ENCODE peak calls at places on chromosomes 11 and 22, in seven cellular contexts. K is K562, M is HepG2, T is HCT116, N is H1, S is GM12878, D is SK-N-SH. I is an unnamed sample.

GRCh38 chr11:19232910-19233503 is 7.7 kb downstream of the E2F8 start:
- DNase-seq in K (no peak), M (no peak), T (peak; percentile 71), S (no peak), D (no peak), N (no peak), I (peak; percentile 63)

GRCh38 chr11:87256694-87257340 is 219.1 kb downstream of the TMEM135 start:
- DNase-seq in D (no peak), N (no peak), M (no peak), K (no peak), S (no peak), T (no peak), I (no peak)

GRCh38 chr22:38901111-38901641 is 29.2 kb upstream of the CBX6 start:
- DNase-seq in D (peak; percentile 22), T (no peak), S (no peak), K (no peak), N (no peak), M (no peak), I (no peak)

GRCh38 chr22:30923168-30923900 is 45.2 kb downstream of the MORC2 start:
- DNase-seq in N (no peak), K (no peak), T (no peak), M (no peak), D (no peak), S (no peak), I (no peak)

GRCh38 chr11:60944504-60945294 is 7.3 kb downstream of the SLC15A3 start:
- DNase-seq in S (no peak), N (no peak), M (no peak), D (no peak), K (peak; percentile 60), T (no peak), I (no peak)

GRCh38 chr11:34251640-34251980 is 106.2 kb downstream of the ABTB2 start:
- DNase-seq in N (no peak), S (no peak), T (no peak), D (no peak), K (no peak), M (no peak), I (no peak)

GRCh38 chr22:42433754-42434153 is 1.6 kb upstream of the NFAM1 start:
- DNase-seq in N (no peak), M (no peak), D (no peak), K (no peak), T (no peak), S (no peak), I (no peak)

GRCh38 chr11:29449280-29450074 is 567.4 kb downstream of the KCNA4 start:
- DNase-seq in K (no peak), N (no peak), T (no peak), D (no peak), M (no peak), S (no peak), I (no peak)

GRCh38 chr11:22459053-22459452 is 120.9 kb downstream of the SLC17A6 start:
- DNase-seq in K (no peak), T (no peak), D (no peak), S (no peak), N (no peak), M (no peak), I (no peak)

GRCh38 chr11:105490333-105490732 is 119.5 kb upstream of the GRIA4 start:
- DNase-seq in S (no peak), N (no peak), M (no peak), T (no peak), D (no peak), K (no peak), I (no peak)

GRCh38 chr11:76086713-76087635 is 119.3 kb downstream of the WNT11 start:
- DNase-seq in M (no peak), T (no peak), K (no peak), N (no peak), S (no peak), D (no peak), I (no peak)

GRCh38 chr11:74141908-74142307 is 28.9 kb downstream of the C2CD3 start:
- DNase-seq in D (no peak), N (no peak), T (no peak), M (no peak), K (no peak), S (no peak), I (no peak)

GRCh38 chr11:134947556-134947955 is 535.5 kb upstream of the B3GAT1 start:
- DNase-seq in S (no peak), N (no peak), T (no peak), M (no peak), K (no peak), D (no peak), I (no peak)

GRCh38 chr11:74138572-74138971 is 32.2 kb downstream of the C2CD3 start:
- DNase-seq in N (no peak), S (no peak), M (peak; percentile 93), D (no peak), K (peak; percentile 36), T (peak; percentile 89), I (peak; percentile 96)

GRCh38 chr11:57566564-57567209 is 785 bp downstream of the UBE2L6 start:
- DNase-seq in S (no peak), T (no peak), N (no peak), M (no peak), D (peak; percentile 35), K (peak; percentile 4), I (no peak)

GRCh38 chr22:38416621-38417251 is 38.3 kb downstream of the KCNJ4 start:
- DNase-seq in D (no peak), N (no peak), M (no peak), T (no peak), S (no peak), K (no peak), I (no peak)

GRCh38 chr11:44285756-44286155 is 24.2 kb downstream of the ALX4 start:
- DNase-seq in T (no peak), D (no peak), N (no peak), S (no peak), M (no peak), K (no peak), I (no peak)

GRCh38 chr11:44288133-44288526 is 21.8 kb downstream of the ALX4 start:
- DNase-seq in K (no peak), N (no peak), D (no peak), M (no peak), T (no peak), S (no peak), I (no peak)

GRCh38 chr11:44290206-44290605 is 19.7 kb downstream of the ALX4 start:
- DNase-seq in M (no peak), D (no peak), T (no peak), K (no peak), N (no peak), S (no peak), I (no peak)

GRCh38 chr11:44286911-44287310 is 23.0 kb downstream of the ALX4 start:
- DNase-seq in M (no peak), D (no peak), S (no peak), K (no peak), T (no peak), N (no peak), I (no peak)

DNA sequence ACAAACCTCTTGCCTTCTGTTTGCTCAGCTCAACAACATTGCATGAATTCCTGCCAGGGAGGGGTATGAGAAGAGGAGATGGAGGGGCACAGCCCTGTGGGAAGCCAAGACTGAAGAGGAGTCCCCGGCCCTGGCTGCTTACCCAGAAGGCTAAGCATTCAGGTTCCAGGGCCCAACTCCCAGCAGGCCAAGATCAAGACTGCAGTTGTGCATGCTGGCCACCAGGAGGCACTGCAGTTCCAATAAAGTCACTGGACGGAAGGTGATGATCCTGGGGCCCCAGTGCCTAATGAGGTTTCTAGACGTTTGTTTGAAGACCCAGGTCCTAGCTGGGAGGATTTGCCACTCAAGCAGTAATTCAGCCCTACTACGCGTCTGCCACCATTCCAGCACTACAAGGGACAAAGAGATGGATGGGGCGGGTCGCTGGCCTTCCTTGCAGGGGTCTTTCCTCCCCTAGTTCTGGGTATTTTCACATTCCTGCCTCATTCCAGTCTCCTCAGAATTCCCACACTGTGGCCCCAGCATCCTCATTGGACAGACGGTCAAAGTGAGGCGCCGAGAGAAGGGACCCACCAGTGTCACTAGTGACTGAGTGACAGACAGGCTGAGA is 23.6 kb downstream of the ALX4 start:
- DNase-seq in D (peak; percentile 86), M (peak; percentile 35), K (peak; percentile 86), N (no peak), T (peak; percentile 43), S (peak; percentile 2), I (peak; percentile 47)
- H3K27ac ChIP-seq in D (no peak overlapping the region), M (no peak overlapping the region), K (no peak overlapping the region), N (no peak overlapping the region), T (no peak overlapping the region), S (no peak overlapping the region), I (no peak overlapping the region)

DNA sequence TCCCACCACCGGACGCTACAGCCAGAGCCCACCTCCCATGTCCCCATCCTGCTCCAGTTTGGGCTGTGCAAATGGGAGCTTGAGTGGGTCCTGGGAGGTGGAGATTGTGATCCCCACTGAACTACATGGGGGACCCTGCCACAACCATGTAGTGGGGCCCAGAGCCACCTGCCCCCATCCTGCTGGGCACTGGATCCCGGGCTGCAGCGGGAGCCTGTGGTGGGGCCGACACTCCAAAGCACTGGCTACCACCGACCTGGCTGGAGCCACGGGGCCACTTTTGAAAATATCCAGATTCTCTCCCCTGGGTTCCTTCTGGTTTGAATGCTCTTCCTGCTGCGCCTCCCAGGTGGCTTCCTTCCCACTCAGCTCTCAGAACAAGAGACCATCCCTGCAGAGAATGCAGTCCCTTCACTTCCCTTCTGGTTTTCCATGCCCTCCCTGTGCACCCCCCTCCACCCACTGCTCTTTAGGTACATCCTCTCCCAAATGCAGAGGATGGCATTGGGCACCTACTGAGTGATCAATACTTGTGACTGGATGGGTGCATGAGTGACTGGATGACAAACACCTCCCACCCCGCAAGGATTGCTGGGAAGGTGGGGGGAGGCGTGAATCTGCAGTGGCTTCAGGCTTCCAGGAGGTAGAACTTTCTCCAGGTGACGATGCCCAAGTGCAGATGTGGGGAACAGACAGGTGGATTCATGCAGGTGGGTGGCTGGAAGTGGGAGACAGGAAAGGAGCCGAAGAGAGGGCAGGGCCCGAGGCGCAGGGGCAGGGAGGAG is 846 bp upstream of the UNC93B1 start:
- DNase-seq in K (no peak), S (no peak), M (no peak), D (no peak), N (no peak), T (peak; percentile 84), I (no peak)
- TF ChIP-seq SIN3A in K (no peak), S (no peak), M (no peak), D (no peak), N (no peak), T (no peak), I (no peak)

GRCh38 chr11:15276616-15277015 is 161.9 kb downstream of the INSC start:
- DNase-seq in K (peak; percentile 15), M (no peak), D (peak; percentile 42), T (peak; percentile 4), S (no peak), N (no peak), I (no peak)
- H3K27ac ChIP-seq in K (no peak overlapping the region), M (no peak overlapping the region), D (no peak overlapping the region), T (no peak overlapping the region), S (no peak overlapping the region), N (no peak overlapping the region), I (no peak overlapping the region)

GRCh38 chr11:6623391-6624363 is 4.5 kb upstream of the TPP1 start:
- DNase-seq in S (no peak), K (no peak), T (no peak), N (no peak), M (no peak), D (no peak), I (no peak)

GRCh38 chr11:6619021-6619745 is at the start of gene TPP1:
- DNase-seq in K (peak; percentile 92), T (peak; percentile 90), N (no peak), D (peak; percentile 97), M (peak; percentile 91), S (peak; percentile 93), I (peak; percentile 95)

GRCh38 chr11:6621711-6622211 is 2.5 kb upstream of the TPP1 start:
- DNase-seq in S (no peak), M (no peak), D (no peak), N (no peak), T (no peak), K (no peak), I (no peak)

GRCh38 chr11:6625156-6625831 is 6.1 kb upstream of the TPP1 start:
- DNase-seq in K (no peak), T (no peak), D (no peak), S (no peak), M (peak; percentile 28), N (no peak), I (no peak)

GRCh38 chr11:6622261-6623171 is 3.3 kb upstream of the TPP1 start:
- DNase-seq in S (no peak), N (no peak), M (no peak), K (no peak), T (no peak), D (no peak), I (no peak)
- TF ChIP-seq SIN3A in S (no peak), N (no peak), M (no peak), K (no peak), T (no peak), D (no peak), I (no peak)